ENCODE peak calls at places on chromosomes 13 and 19, in nine cellular contexts. One of them, this sample, is unnamed. For H3K4me1, the result is how much of the 10 kb centered on the place peaks cover.

GRCh38 chr13:96771501-96772367 is 222.5 kb downstream of the OXGR1 start:
- DNase-seq in breast epithelium: no peak
- DNase-seq in transverse colon: no peak
- DNase-seq in body of pancreas: no peak
- DNase-seq in IMR-90: no peak
- DNase-seq in upper lobe of left lung: no peak
- DNase-seq in thyroid gland: no peak
- DNase-seq in ovary: no peak
- DNase-seq in tibial nerve: no peak
- DNase-seq in this sample: no peak

GRCh38 chr13:113002891-113003290 is 33.9 kb downstream of the MCF2L start:
- DNase-seq in breast epithelium: no peak
- DNase-seq in transverse colon: no peak
- DNase-seq in body of pancreas: no peak
- DNase-seq in IMR-90: no peak
- DNase-seq in upper lobe of left lung: no peak
- DNase-seq in thyroid gland: no peak
- DNase-seq in ovary: no peak
- DNase-seq in tibial nerve: no peak
- DNase-seq in this sample: no peak

GRCh38 chr19:3186377-3186688 is 603 bp downstream of the NCLN start:
- DNase-seq in breast epithelium: no peak
- DNase-seq in transverse colon: no peak
- DNase-seq in body of pancreas: peak
- DNase-seq in IMR-90: no peak
- DNase-seq in upper lobe of left lung: no peak
- DNase-seq in thyroid gland: no peak
- DNase-seq in ovary: peak
- DNase-seq in tibial nerve: no peak
- DNase-seq in this sample: no peak

GRCh38 chr13:51636349-51636890 is 52.2 kb downstream of the WDFY2 start:
- DNase-seq in breast epithelium: no peak
- DNase-seq in transverse colon: no peak
- DNase-seq in body of pancreas: no peak
- DNase-seq in IMR-90: no peak
- DNase-seq in upper lobe of left lung: no peak
- DNase-seq in thyroid gland: no peak
- DNase-seq in ovary: no peak
- DNase-seq in tibial nerve: no peak
- DNase-seq in this sample: no peak

GRCh38 chr13:41398494-41399190 is 58.7 kb upstream of the RGCC start:
- DNase-seq in breast epithelium: no peak
- DNase-seq in transverse colon: no peak
- DNase-seq in body of pancreas: no peak
- DNase-seq in IMR-90: no peak
- DNase-seq in upper lobe of left lung: no peak
- DNase-seq in thyroid gland: no peak
- DNase-seq in ovary: no peak
- DNase-seq in tibial nerve: no peak
- DNase-seq in this sample: no peak

GRCh38 chr19:2977001-2977685 is at the start of gene TLE6:
- DNase-seq in breast epithelium: peak
- DNase-seq in transverse colon: peak
- DNase-seq in body of pancreas: peak
- DNase-seq in IMR-90: peak
- DNase-seq in upper lobe of left lung: peak
- DNase-seq in thyroid gland: peak
- DNase-seq in ovary: peak
- DNase-seq in tibial nerve: peak
- DNase-seq in this sample: peak

GRCh38 chr19:55304279-55304978 is 20.6 kb downstream of the BRSK1 start:
- DNase-seq in breast epithelium: no peak
- DNase-seq in transverse colon: peak
- DNase-seq in body of pancreas: peak
- DNase-seq in IMR-90: no peak
- DNase-seq in upper lobe of left lung: peak
- DNase-seq in thyroid gland: no peak
- DNase-seq in ovary: peak
- DNase-seq in tibial nerve: no peak
- DNase-seq in this sample: no peak

GRCh38 chr19:21574607-21575006 is 69.2 kb downstream of the ZNF429 start:
- DNase-seq in breast epithelium: no peak
- DNase-seq in transverse colon: no peak
- DNase-seq in body of pancreas: no peak
- DNase-seq in IMR-90: no peak
- DNase-seq in upper lobe of left lung: no peak
- DNase-seq in thyroid gland: no peak
- DNase-seq in ovary: no peak
- DNase-seq in tibial nerve: no peak
- DNase-seq in this sample: no peak

GRCh38 chr13:37539176-37539575 is 59.4 kb downstream of the POSTN start:
- DNase-seq in breast epithelium: no peak
- DNase-seq in transverse colon: no peak
- DNase-seq in body of pancreas: no peak
- DNase-seq in IMR-90: no peak
- DNase-seq in upper lobe of left lung: no peak
- DNase-seq in thyroid gland: no peak
- DNase-seq in ovary: no peak
- DNase-seq in tibial nerve: no peak
- DNase-seq in this sample: no peak

GRCh38 chr13:51027644-51028043 is 83.4 kb downstream of the C13orf42 start:
- DNase-seq in breast epithelium: no peak
- DNase-seq in transverse colon: no peak
- DNase-seq in body of pancreas: no peak
- DNase-seq in IMR-90: no peak
- DNase-seq in upper lobe of left lung: no peak
- DNase-seq in thyroid gland: no peak
- DNase-seq in ovary: no peak
- DNase-seq in tibial nerve: no peak
- DNase-seq in this sample: no peak

GRCh38 chr19:34404109-34404909 is at the start of gene PDCD2L:
- DNase-seq in breast epithelium: peak
- DNase-seq in transverse colon: peak
- DNase-seq in body of pancreas: peak
- DNase-seq in IMR-90: peak
- DNase-seq in upper lobe of left lung: peak
- DNase-seq in thyroid gland: peak
- DNase-seq in ovary: peak
- DNase-seq in tibial nerve: peak
- DNase-seq in this sample: peak
- TF ChIP-seq POLR2A in breast epithelium: no peak
- TF ChIP-seq POLR2A in transverse colon: peak
- TF ChIP-seq POLR2A in body of pancreas: peak
- TF ChIP-seq POLR2A in IMR-90: no peak
- TF ChIP-seq POLR2A in upper lobe of left lung: no peak
- TF ChIP-seq POLR2A in thyroid gland: peak
- TF ChIP-seq POLR2A in ovary: peak
- TF ChIP-seq POLR2A in tibial nerve: peak
- TF ChIP-seq POLR2A in this sample: no peak

DNA sequence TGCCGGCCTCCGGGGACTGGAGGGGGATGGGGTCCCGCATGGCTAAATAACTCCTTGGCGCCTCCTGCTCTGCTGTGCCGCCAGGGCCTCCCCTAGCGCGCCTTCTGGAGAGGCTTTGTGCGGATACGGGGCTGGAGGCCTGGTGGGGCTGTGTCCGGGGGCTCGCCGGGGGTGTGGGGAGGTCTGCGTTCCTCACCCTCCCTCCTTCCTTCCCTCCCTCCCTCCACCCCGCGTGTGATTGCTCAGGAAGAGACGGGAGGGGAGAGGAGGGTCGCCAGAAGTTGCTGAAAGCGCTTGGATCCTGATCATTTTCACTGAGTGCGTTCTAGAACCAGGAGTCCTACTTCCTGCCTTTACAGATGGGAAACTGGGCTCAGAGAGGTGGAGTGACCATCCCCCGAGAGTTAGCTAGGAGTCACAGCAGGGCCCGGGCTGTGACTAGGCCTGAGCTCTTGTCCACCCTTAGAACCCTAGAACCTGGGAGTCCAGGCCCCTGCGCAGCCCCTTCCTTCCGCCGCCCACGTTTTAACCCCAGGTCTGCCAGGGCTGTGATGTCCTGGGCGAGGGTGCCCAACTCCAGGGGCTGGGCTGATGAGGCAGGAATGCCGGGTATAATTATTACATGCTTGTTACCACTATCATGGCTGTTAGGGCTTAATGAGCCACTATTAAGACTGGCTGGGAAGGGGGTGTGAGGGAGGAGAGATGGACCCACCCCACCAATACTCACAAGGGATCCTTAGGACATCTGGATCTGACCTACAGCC is 782 bp upstream of the JUND start:
- DNase-seq in breast epithelium: no peak
- DNase-seq in transverse colon: no peak
- DNase-seq in body of pancreas: no peak
- DNase-seq in IMR-90: no peak
- DNase-seq in upper lobe of left lung: no peak
- DNase-seq in thyroid gland: peak
- DNase-seq in ovary: peak
- DNase-seq in tibial nerve: no peak
- DNase-seq in this sample: no peak
- H3K4me1 ChIP-seq in breast epithelium: under half
- H3K4me1 ChIP-seq in transverse colon: under half
- H3K4me1 ChIP-seq in body of pancreas: under half
- H3K4me1 ChIP-seq in IMR-90: under half
- H3K4me1 ChIP-seq in upper lobe of left lung: under half
- H3K4me1 ChIP-seq in thyroid gland: under half
- H3K4me1 ChIP-seq in ovary: under half
- H3K4me1 ChIP-seq in tibial nerve: under half
- H3K4me1 ChIP-seq in this sample: under half

DNA sequence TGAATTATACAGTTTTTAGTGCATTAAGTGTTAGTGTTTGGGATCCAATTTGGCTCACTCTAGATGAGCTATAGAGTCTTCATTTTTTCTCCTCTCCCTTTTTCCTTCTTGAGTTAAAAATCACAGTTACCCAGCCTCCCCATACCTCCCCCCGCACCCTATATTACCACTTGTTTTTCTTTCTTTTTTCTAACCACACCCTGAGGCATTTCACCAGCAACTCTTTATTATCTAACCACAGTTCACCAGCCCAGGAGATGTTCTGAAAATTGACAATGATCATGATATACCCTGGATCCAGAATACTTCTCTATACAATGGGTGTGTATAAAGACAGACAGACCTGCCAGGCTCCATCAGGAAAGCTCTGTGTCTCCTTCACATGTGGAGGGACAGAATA is 86.5 kb upstream of the UBL3 start:
- DNase-seq in breast epithelium: no peak
- DNase-seq in transverse colon: no peak
- DNase-seq in body of pancreas: no peak
- DNase-seq in IMR-90: no peak
- DNase-seq in upper lobe of left lung: no peak
- DNase-seq in thyroid gland: no peak
- DNase-seq in ovary: no peak
- DNase-seq in tibial nerve: no peak
- DNase-seq in this sample: no peak
- TF ChIP-seq CTCF in breast epithelium: no peak
- TF ChIP-seq CTCF in transverse colon: no peak
- TF ChIP-seq CTCF in body of pancreas: no peak
- TF ChIP-seq CTCF in IMR-90: no peak
- TF ChIP-seq CTCF in upper lobe of left lung: no peak
- TF ChIP-seq CTCF in thyroid gland: no peak
- TF ChIP-seq CTCF in ovary: no peak
- TF ChIP-seq CTCF in tibial nerve: no peak
- TF ChIP-seq CTCF in this sample: no peak

GRCh38 chr13:58480011-58480410 is 848.5 kb downstream of the PCDH17 start:
- DNase-seq in breast epithelium: no peak
- DNase-seq in transverse colon: no peak
- DNase-seq in body of pancreas: no peak
- DNase-seq in IMR-90: no peak
- DNase-seq in upper lobe of left lung: no peak
- DNase-seq in thyroid gland: no peak
- DNase-seq in ovary: no peak
- DNase-seq in tibial nerve: no peak
- DNase-seq in this sample: no peak
- TF ChIP-seq POLR2A in breast epithelium: no peak
- TF ChIP-seq POLR2A in transverse colon: no peak
- TF ChIP-seq POLR2A in body of pancreas: no peak
- TF ChIP-seq POLR2A in IMR-90: no peak
- TF ChIP-seq POLR2A in upper lobe of left lung: no peak
- TF ChIP-seq POLR2A in thyroid gland: no peak
- TF ChIP-seq POLR2A in ovary: no peak
- TF ChIP-seq POLR2A in tibial nerve: no peak
- TF ChIP-seq POLR2A in this sample: no peak

GRCh38 chr13:59677966-59678814 is 485.5 kb downstream of the DIAPH3 start:
- DNase-seq in breast epithelium: no peak
- DNase-seq in transverse colon: no peak
- DNase-seq in body of pancreas: no peak
- DNase-seq in IMR-90: peak
- DNase-seq in upper lobe of left lung: no peak
- DNase-seq in thyroid gland: no peak
- DNase-seq in ovary: no peak
- DNase-seq in tibial nerve: no peak
- DNase-seq in this sample: no peak
- H3K4me1 ChIP-seq in breast epithelium: under half
- H3K4me1 ChIP-seq in transverse colon: under half
- H3K4me1 ChIP-seq in body of pancreas: under half
- H3K4me1 ChIP-seq in IMR-90: under half
- H3K4me1 ChIP-seq in upper lobe of left lung: under half
- H3K4me1 ChIP-seq in thyroid gland: under half
- H3K4me1 ChIP-seq in ovary: under half
- H3K4me1 ChIP-seq in tibial nerve: under half
- H3K4me1 ChIP-seq in this sample: under half

GRCh38 chr13:111922086-111922485 is 144.9 kb upstream of the SOX1 start:
- DNase-seq in breast epithelium: no peak
- DNase-seq in transverse colon: no peak
- DNase-seq in body of pancreas: no peak
- DNase-seq in IMR-90: no peak
- DNase-seq in upper lobe of left lung: no peak
- DNase-seq in thyroid gland: no peak
- DNase-seq in ovary: no peak
- DNase-seq in tibial nerve: no peak
- DNase-seq in this sample: no peak

GRCh38 chr13:111919286-111919685 is 147.7 kb upstream of the SOX1 start:
- DNase-seq in breast epithelium: no peak
- DNase-seq in transverse colon: no peak
- DNase-seq in body of pancreas: peak
- DNase-seq in IMR-90: no peak
- DNase-seq in upper lobe of left lung: no peak
- DNase-seq in thyroid gland: no peak
- DNase-seq in ovary: no peak
- DNase-seq in tibial nerve: no peak
- DNase-seq in this sample: no peak

GRCh38 chr13:111920932-111921705 is 145.8 kb upstream of the SOX1 start:
- DNase-seq in breast epithelium: no peak
- DNase-seq in transverse colon: no peak
- DNase-seq in body of pancreas: peak
- DNase-seq in IMR-90: no peak
- DNase-seq in upper lobe of left lung: no peak
- DNase-seq in thyroid gland: no peak
- DNase-seq in ovary: no peak
- DNase-seq in tibial nerve: no peak
- DNase-seq in this sample: no peak

GRCh38 chr13:111919826-111920225 is 147.1 kb upstream of the SOX1 start:
- DNase-seq in breast epithelium: no peak
- DNase-seq in transverse colon: no peak
- DNase-seq in body of pancreas: peak
- DNase-seq in IMR-90: no peak
- DNase-seq in upper lobe of left lung: no peak
- DNase-seq in thyroid gland: no peak
- DNase-seq in ovary: no peak
- DNase-seq in tibial nerve: no peak
- DNase-seq in this sample: no peak

GRCh38 chr13:111920306-111920931 is 146.5 kb upstream of the SOX1 start:
- DNase-seq in breast epithelium: no peak
- DNase-seq in transverse colon: no peak
- DNase-seq in body of pancreas: peak
- DNase-seq in IMR-90: no peak
- DNase-seq in upper lobe of left lung: no peak
- DNase-seq in thyroid gland: no peak
- DNase-seq in ovary: no peak
- DNase-seq in tibial nerve: no peak
- DNase-seq in this sample: no peak
- TF ChIP-seq CTCF in breast epithelium: no peak
- TF ChIP-seq CTCF in transverse colon: no peak
- TF ChIP-seq CTCF in body of pancreas: no peak
- TF ChIP-seq CTCF in IMR-90: no peak
- TF ChIP-seq CTCF in upper lobe of left lung: no peak
- TF ChIP-seq CTCF in thyroid gland: no peak
- TF ChIP-seq CTCF in ovary: no peak
- TF ChIP-seq CTCF in tibial nerve: no peak
- TF ChIP-seq CTCF in this sample: no peak